ENCODE peak calls at places on chromosomes 16 and 17, in eight cellular contexts. One of them, this sample, is unnamed.
A peak's percentile ranks its signal among the peaks of the same experiment; 100 is the strongest.

GRCh38 chr16:58329147-58329546 is 34.3 kb upstream of the PRSS54 start:
- DNase-seq in effector memory CD4-positive, alpha-beta T cell: no peak
- DNase-seq in ascending aorta: no peak
- DNase-seq in ovary: no peak
- DNase-seq in neuronal stem cell: no peak
- DNase-seq in GM12878: no peak
- DNase-seq in GM23248: peak; percentile 57
- DNase-seq in Peyer's patch: no peak
- DNase-seq in this sample: no peak

GRCh38 chr16:50153648-50154368 is 702 bp downstream of the TENT4B start:
- DNase-seq in GM23248: peak; percentile 56
- DNase-seq in effector memory CD4-positive, alpha-beta T cell: peak; percentile 28
- DNase-seq in GM12878: no peak
- DNase-seq in neuronal stem cell: no peak
- DNase-seq in Peyer's patch: peak; percentile 64
- DNase-seq in ovary: peak; percentile 18
- DNase-seq in ascending aorta: peak; percentile 68
- DNase-seq in this sample: no peak

GRCh38 chr17:10041916-10042588 is 137.0 kb upstream of the RCVRN start:
- DNase-seq in GM23248: peak; percentile 71
- DNase-seq in ascending aorta: no peak
- DNase-seq in ovary: no peak
- DNase-seq in Peyer's patch: no peak
- DNase-seq in neuronal stem cell: no peak
- DNase-seq in GM12878: peak; percentile 45
- DNase-seq in effector memory CD4-positive, alpha-beta T cell: no peak
- DNase-seq in this sample: no peak

GRCh38 chr17:80671039-80671822 is 126.6 kb downstream of the RPTOR start:
- DNase-seq in ascending aorta: no peak
- DNase-seq in GM23248: no peak
- DNase-seq in Peyer's patch: no peak
- DNase-seq in ovary: no peak
- DNase-seq in neuronal stem cell: no peak
- DNase-seq in effector memory CD4-positive, alpha-beta T cell: no peak
- DNase-seq in GM12878: no peak
- DNase-seq in this sample: no peak

GRCh38 chr17:48586355-48586924 is 3.6 kb downstream of the HOXB3 start:
- DNase-seq in Peyer's patch: peak; percentile 61
- DNase-seq in GM12878: no peak
- DNase-seq in GM23248: no peak
- DNase-seq in neuronal stem cell: no peak
- DNase-seq in ascending aorta: no peak
- DNase-seq in ovary: no peak
- DNase-seq in effector memory CD4-positive, alpha-beta T cell: no peak
- DNase-seq in this sample: no peak

GRCh38 chr16:54654429-54654828 is 276.2 kb upstream of the IRX5 start:
- DNase-seq in Peyer's patch: no peak
- DNase-seq in ascending aorta: no peak
- DNase-seq in GM23248: no peak
- DNase-seq in GM12878: no peak
- DNase-seq in effector memory CD4-positive, alpha-beta T cell: no peak
- DNase-seq in neuronal stem cell: no peak
- DNase-seq in ovary: no peak
- DNase-seq in this sample: no peak

GRCh38 chr17:45335721-45336120 is 18.9 kb upstream of the MAP3K14 start:
- DNase-seq in Peyer's patch: peak; percentile 18
- DNase-seq in ascending aorta: peak; percentile 8
- DNase-seq in GM23248: no peak
- DNase-seq in neuronal stem cell: no peak
- DNase-seq in effector memory CD4-positive, alpha-beta T cell: no peak
- DNase-seq in GM12878: no peak
- DNase-seq in ovary: no peak
- DNase-seq in this sample: no peak

GRCh38 chr16:57585051-57585687 is 42.7 kb downstream of the ADGRG5 start:
- DNase-seq in neuronal stem cell: no peak
- DNase-seq in GM23248: no peak
- DNase-seq in ascending aorta: no peak
- DNase-seq in GM12878: no peak
- DNase-seq in ovary: no peak
- DNase-seq in Peyer's patch: peak; percentile 18
- DNase-seq in effector memory CD4-positive, alpha-beta T cell: no peak
- DNase-seq in this sample: no peak

GRCh38 chr17:76240461-76241204 is at the start of gene RNF157:
- DNase-seq in ovary: peak; percentile 33
- DNase-seq in neuronal stem cell: peak; percentile 81
- DNase-seq in effector memory CD4-positive, alpha-beta T cell: peak; percentile 71
- DNase-seq in Peyer's patch: peak; percentile 83
- DNase-seq in ascending aorta: peak; percentile 76
- DNase-seq in GM23248: peak; percentile 66
- DNase-seq in GM12878: no peak
- DNase-seq in this sample: peak; percentile 71

GRCh38 chr17:69451416-69452394 is 37.2 kb downstream of the MAP2K6 start:
- DNase-seq in GM23248: no peak
- DNase-seq in ascending aorta: no peak
- DNase-seq in neuronal stem cell: no peak
- DNase-seq in Peyer's patch: no peak
- DNase-seq in GM12878: no peak
- DNase-seq in ovary: no peak
- DNase-seq in effector memory CD4-positive, alpha-beta T cell: no peak
- DNase-seq in this sample: no peak

GRCh38 chr17:42543190-42544079 is 7.4 kb downstream of the NAGLU start:
- DNase-seq in Peyer's patch: no peak
- DNase-seq in GM12878: no peak
- DNase-seq in ovary: no peak
- DNase-seq in ascending aorta: no peak
- DNase-seq in GM23248: no peak
- DNase-seq in effector memory CD4-positive, alpha-beta T cell: no peak
- DNase-seq in neuronal stem cell: no peak
- DNase-seq in this sample: no peak

GRCh38 chr16:68005786-68006286 is 6.6 kb upstream of the DPEP2 start:
- DNase-seq in GM23248: no peak
- DNase-seq in ovary: no peak
- DNase-seq in ascending aorta: no peak
- DNase-seq in neuronal stem cell: no peak
- DNase-seq in GM12878: no peak
- DNase-seq in Peyer's patch: peak; percentile 88
- DNase-seq in effector memory CD4-positive, alpha-beta T cell: no peak
- DNase-seq in this sample: no peak

GRCh38 chr17:13403982-13404931 is 197.5 kb downstream of the HS3ST3A1 start:
- DNase-seq in ovary: no peak
- DNase-seq in ascending aorta: no peak
- DNase-seq in Peyer's patch: no peak
- DNase-seq in GM12878: no peak
- DNase-seq in GM23248: no peak
- DNase-seq in neuronal stem cell: no peak
- DNase-seq in effector memory CD4-positive, alpha-beta T cell: no peak
- DNase-seq in this sample: no peak

GRCh38 chr16:3305109-3306068 is at the start of the genes TIGD7 and ZNF75A:
- DNase-seq in effector memory CD4-positive, alpha-beta T cell: peak; percentile 75
- DNase-seq in neuronal stem cell: peak; percentile 75
- DNase-seq in ascending aorta: peak; percentile 92
- DNase-seq in GM23248: peak; percentile 96
- DNase-seq in ovary: peak; percentile 84
- DNase-seq in GM12878: peak; percentile 45
- DNase-seq in Peyer's patch: peak; percentile 93
- DNase-seq in this sample: peak; percentile 66

GRCh38 chr16:3304370-3304769 is 860 bp downstream of the TIGD7 start:
- DNase-seq in GM23248: peak; percentile 32
- DNase-seq in Peyer's patch: no peak
- DNase-seq in effector memory CD4-positive, alpha-beta T cell: no peak
- DNase-seq in neuronal stem cell: no peak
- DNase-seq in ascending aorta: no peak
- DNase-seq in ovary: no peak
- DNase-seq in GM12878: no peak
- DNase-seq in this sample: no peak

GRCh38 chr16:3311496-3311895 is 6.2 kb downstream of the ZNF75A start:
- DNase-seq in neuronal stem cell: no peak
- DNase-seq in Peyer's patch: no peak
- DNase-seq in effector memory CD4-positive, alpha-beta T cell: no peak
- DNase-seq in ovary: no peak
- DNase-seq in GM12878: no peak
- DNase-seq in GM23248: no peak
- DNase-seq in ascending aorta: no peak
- DNase-seq in this sample: no peak

DNA sequence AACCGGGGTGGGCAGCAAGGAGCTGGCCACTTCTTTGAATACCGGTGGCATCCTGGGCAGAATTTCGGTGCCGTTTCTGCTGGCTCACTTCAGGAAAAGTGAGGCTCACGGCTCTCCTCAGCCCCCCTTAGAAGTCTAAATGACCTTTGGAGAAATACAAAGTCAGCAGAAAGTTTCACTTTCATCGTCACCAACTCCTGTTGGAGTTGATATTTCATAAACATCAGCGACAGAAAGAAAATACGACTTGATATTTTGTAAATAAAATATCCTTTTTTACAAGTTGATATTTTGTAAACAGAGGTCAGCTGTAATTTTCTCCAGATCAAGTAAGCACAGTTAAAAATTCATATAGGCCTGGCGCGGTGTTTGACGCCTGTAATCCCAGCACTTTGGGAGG is 781 bp downstream of the ZNF75A start:
- DNase-seq in neuronal stem cell: no peak
- DNase-seq in GM23248: no peak
- DNase-seq in GM12878: no peak
- DNase-seq in ovary: no peak
- DNase-seq in effector memory CD4-positive, alpha-beta T cell: no peak
- DNase-seq in Peyer's patch: no peak
- DNase-seq in ascending aorta: no peak
- DNase-seq in this sample: no peak
- H3K9me3 ChIP-seq in neuronal stem cell: peaks cover 35% of the 10 kb centered on the region
- H3K9me3 ChIP-seq in GM23248: peaks cover 9% of the 10 kb centered on the region
- H3K9me3 ChIP-seq in GM12878: peaks cover 43% of the 10 kb centered on the region
- H3K9me3 ChIP-seq in ovary: no peaks in the 10 kb centered on the region
- H3K9me3 ChIP-seq in effector memory CD4-positive, alpha-beta T cell: peaks cover 16% of the 10 kb centered on the region
- H3K9me3 ChIP-seq in Peyer's patch: no peaks in the 10 kb centered on the region
- H3K9me3 ChIP-seq in ascending aorta: peaks cover 26% of the 10 kb centered on the region
- H3K9me3 ChIP-seq in this sample: peaks cover 16% of the 10 kb centered on the region

DNA sequence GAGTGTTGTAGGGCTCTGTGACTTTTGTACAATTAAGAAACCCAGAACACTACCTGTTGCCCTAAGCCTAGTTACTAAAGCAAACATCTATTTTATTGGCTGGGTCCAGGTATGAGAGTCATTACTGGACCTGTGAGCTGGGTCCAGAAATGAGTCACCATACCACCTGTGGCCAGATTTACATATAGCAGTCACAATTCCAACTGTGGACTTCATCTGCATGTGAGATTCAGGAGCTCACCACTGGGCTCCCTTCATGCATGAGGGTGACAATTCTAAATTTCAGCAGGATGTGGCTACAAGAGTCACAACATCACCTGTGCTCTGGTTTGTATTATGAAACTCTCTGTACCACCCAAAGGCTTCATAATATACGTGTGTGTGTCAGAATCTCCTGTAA is 2038.0 kb downstream of the TP53TG3F start:
- DNase-seq in effector memory CD4-positive, alpha-beta T cell: no peak
- DNase-seq in GM12878: no peak
- DNase-seq in GM23248: no peak
- DNase-seq in ovary: no peak
- DNase-seq in Peyer's patch: no peak
- DNase-seq in ascending aorta: no peak
- DNase-seq in neuronal stem cell: no peak
- DNase-seq in this sample: no peak
- H3K9me3 ChIP-seq in effector memory CD4-positive, alpha-beta T cell: peaks cover 6% of the 10 kb centered on the region
- H3K9me3 ChIP-seq in GM12878: no peaks in the 10 kb centered on the region
- H3K9me3 ChIP-seq in GM23248: no peaks in the 10 kb centered on the region
- H3K9me3 ChIP-seq in ovary: no peaks in the 10 kb centered on the region
- H3K9me3 ChIP-seq in Peyer's patch: no peaks in the 10 kb centered on the region
- H3K9me3 ChIP-seq in ascending aorta: no peaks in the 10 kb centered on the region
- H3K9me3 ChIP-seq in neuronal stem cell: peaks cover 53% of the 10 kb centered on the region
- H3K9me3 ChIP-seq in this sample: no peaks in the 10 kb centered on the region

DNA sequence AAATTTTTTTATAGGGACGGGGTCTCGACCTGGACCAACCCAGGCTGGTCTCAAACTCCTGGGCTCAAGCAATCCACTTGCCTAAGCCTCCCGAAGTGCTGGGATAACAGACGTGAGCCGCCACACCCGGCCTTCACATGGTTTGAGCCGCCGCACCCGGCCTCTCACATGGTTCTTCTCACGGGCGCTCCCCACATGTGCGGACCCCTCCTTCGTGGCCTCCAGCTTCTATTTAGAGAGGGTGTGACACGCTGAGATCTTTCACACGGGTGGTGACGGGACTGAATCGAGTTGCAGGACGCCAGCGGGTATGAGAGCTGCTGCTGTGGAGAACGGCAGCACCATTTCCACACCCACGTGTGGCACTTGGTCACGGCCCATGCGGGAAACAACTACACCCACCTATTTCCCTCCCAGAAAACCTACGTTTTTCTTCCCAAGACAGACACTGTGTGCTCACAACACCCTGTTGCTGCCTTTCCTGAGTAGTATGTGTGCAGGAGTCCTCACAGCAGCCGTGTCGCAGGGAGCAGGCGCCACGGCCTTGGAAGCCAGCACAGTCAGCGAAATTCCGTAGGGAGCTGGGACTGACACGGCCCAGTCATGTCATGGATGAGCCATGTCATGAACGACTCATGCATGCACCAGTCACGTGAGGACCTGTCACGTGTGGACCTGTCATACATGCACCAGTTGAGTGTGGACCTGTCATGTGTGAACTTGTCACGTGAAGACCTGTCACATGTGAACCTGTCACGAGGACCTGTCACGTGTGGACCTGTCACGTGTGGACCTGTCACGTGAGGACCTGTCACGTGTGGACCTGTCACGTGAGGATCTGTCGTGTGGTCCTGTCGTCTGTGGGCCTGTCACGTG is 20.1 kb upstream of the ACSF3 start:
- DNase-seq in effector memory CD4-positive, alpha-beta T cell: no peak
- DNase-seq in neuronal stem cell: no peak
- DNase-seq in GM23248: peak; percentile 14
- DNase-seq in ovary: no peak
- DNase-seq in GM12878: no peak
- DNase-seq in Peyer's patch: no peak
- DNase-seq in ascending aorta: no peak
- DNase-seq in this sample: no peak
- H3K9me3 ChIP-seq in effector memory CD4-positive, alpha-beta T cell: no peaks in the 10 kb centered on the region
- H3K9me3 ChIP-seq in neuronal stem cell: peaks cover 31% of the 10 kb centered on the region
- H3K9me3 ChIP-seq in GM23248: no peaks in the 10 kb centered on the region
- H3K9me3 ChIP-seq in ovary: no peaks in the 10 kb centered on the region
- H3K9me3 ChIP-seq in GM12878: peaks cover 7% of the 10 kb centered on the region
- H3K9me3 ChIP-seq in Peyer's patch: no peaks in the 10 kb centered on the region
- H3K9me3 ChIP-seq in ascending aorta: no peaks in the 10 kb centered on the region
- H3K9me3 ChIP-seq in this sample: no peaks in the 10 kb centered on the region

GRCh38 chr16:3375680-3376079 is 20.0 kb downstream of the OR2C1 start:
- DNase-seq in Peyer's patch: no peak
- DNase-seq in ovary: no peak
- DNase-seq in GM23248: no peak
- DNase-seq in effector memory CD4-positive, alpha-beta T cell: no peak
- DNase-seq in neuronal stem cell: no peak
- DNase-seq in GM12878: no peak
- DNase-seq in ascending aorta: no peak
- DNase-seq in this sample: no peak

GRCh38 chr16:3383045-3383448 is 17.8 kb downstream of the ZSCAN32 start:
- DNase-seq in effector memory CD4-positive, alpha-beta T cell: no peak
- DNase-seq in ovary: no peak
- DNase-seq in GM12878: no peak
- DNase-seq in neuronal stem cell: no peak
- DNase-seq in GM23248: peak; percentile 5
- DNase-seq in Peyer's patch: no peak
- DNase-seq in ascending aorta: no peak
- DNase-seq in this sample: no peak

DNA sequence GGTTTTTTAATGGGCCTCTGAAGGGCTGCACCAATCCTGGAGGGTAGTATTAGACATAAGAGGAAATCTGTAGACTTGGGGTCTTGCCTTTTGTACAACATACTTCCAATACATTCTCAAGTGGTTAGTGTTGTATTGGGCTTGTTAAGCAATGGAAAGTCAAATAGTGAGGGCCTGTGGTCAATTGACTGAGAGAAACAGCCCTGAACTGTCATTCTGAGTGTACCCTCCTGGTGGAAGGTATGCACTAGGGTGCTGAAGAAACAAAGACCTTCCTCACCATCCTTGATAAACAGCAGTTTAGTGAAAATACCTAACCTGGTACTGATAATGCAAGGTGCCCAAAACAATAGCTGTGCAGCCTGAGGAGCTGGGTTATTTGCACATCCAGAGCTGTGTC is 22.2 kb downstream of the OR2C1 start:
- DNase-seq in effector memory CD4-positive, alpha-beta T cell: no peak
- DNase-seq in ascending aorta: no peak
- DNase-seq in GM23248: no peak
- DNase-seq in Peyer's patch: no peak
- DNase-seq in ovary: no peak
- DNase-seq in GM12878: no peak
- DNase-seq in neuronal stem cell: no peak
- DNase-seq in this sample: no peak
- H3K9me3 ChIP-seq in effector memory CD4-positive, alpha-beta T cell: peaks cover 47% of the 10 kb centered on the region
- H3K9me3 ChIP-seq in ascending aorta: peaks cover 78% of the 10 kb centered on the region
- H3K9me3 ChIP-seq in GM23248: peaks cover 9% of the 10 kb centered on the region
- H3K9me3 ChIP-seq in Peyer's patch: peaks cover 11% of the 10 kb centered on the region
- H3K9me3 ChIP-seq in ovary: peaks cover 26% of the 10 kb centered on the region
- H3K9me3 ChIP-seq in GM12878: peaks cover 25% of the 10 kb centered on the region
- H3K9me3 ChIP-seq in neuronal stem cell: peaks cover 28% of the 10 kb centered on the region
- H3K9me3 ChIP-seq in this sample: peaks cover 23% of the 10 kb centered on the region

This sample was measured in T-helper 17 cell.